ENCODE peak calls at places on chromosomes 11 and 22, in five cellular contexts. One of them, this sample, is unnamed. For H3K9me3, the result is how much of the 10 kb centered on the place peaks cover.

GRCh38 chr11:77548552-77549439 is 41.0 kb upstream of the AQP11 start:
- DNase-seq in IMR-90: no peak
- DNase-seq in ovary: no peak
- DNase-seq in adrenal gland: no peak
- DNase-seq in gastrocnemius medialis: no peak
- DNase-seq in this sample: no peak

GRCh38 chr11:68841718-68842426 is at the start of gene CPT1A:
- DNase-seq in IMR-90: peak
- DNase-seq in ovary: peak
- DNase-seq in adrenal gland: peak
- DNase-seq in gastrocnemius medialis: peak
- DNase-seq in this sample: peak

GRCh38 chr11:72036687-72037086 is 38.0 kb downstream of the IL18BP start:
- DNase-seq in IMR-90: no peak
- DNase-seq in ovary: no peak
- DNase-seq in adrenal gland: no peak
- DNase-seq in gastrocnemius medialis: no peak
- DNase-seq in this sample: no peak

GRCh38 chr11:11016123-11016522 is 158.3 kb upstream of the ZBED5 start:
- DNase-seq in IMR-90: no peak
- DNase-seq in ovary: no peak
- DNase-seq in adrenal gland: no peak
- DNase-seq in gastrocnemius medialis: no peak
- DNase-seq in this sample: no peak

GRCh38 chr11:46332568-46333128 is 14.6 kb upstream of the DGKZ start:
- DNase-seq in IMR-90: no peak
- DNase-seq in ovary: no peak
- DNase-seq in adrenal gland: no peak
- DNase-seq in gastrocnemius medialis: no peak
- DNase-seq in this sample: no peak

GRCh38 chr11:73379189-73379880 is 3.1 kb downstream of the RELT start:
- DNase-seq in IMR-90: no peak
- DNase-seq in ovary: no peak
- DNase-seq in adrenal gland: no peak
- DNase-seq in gastrocnemius medialis: peak
- DNase-seq in this sample: peak

GRCh38 chr11:27241316-27242122 is 121.5 kb downstream of the CCDC34 start:
- DNase-seq in IMR-90: peak
- DNase-seq in ovary: no peak
- DNase-seq in adrenal gland: no peak
- DNase-seq in gastrocnemius medialis: no peak
- DNase-seq in this sample: no peak

GRCh38 chr22:43263645-43264514 is 76.9 kb upstream of the TTLL12 start:
- DNase-seq in IMR-90: peak
- DNase-seq in ovary: peak
- DNase-seq in adrenal gland: peak
- DNase-seq in gastrocnemius medialis: no peak
- DNase-seq in this sample: peak

GRCh38 chr22:41620646-41621098 is at the start of gene DESI1:
- DNase-seq in IMR-90: no peak
- DNase-seq in ovary: no peak
- DNase-seq in adrenal gland: no peak
- DNase-seq in gastrocnemius medialis: peak
- DNase-seq in this sample: peak

DNA sequence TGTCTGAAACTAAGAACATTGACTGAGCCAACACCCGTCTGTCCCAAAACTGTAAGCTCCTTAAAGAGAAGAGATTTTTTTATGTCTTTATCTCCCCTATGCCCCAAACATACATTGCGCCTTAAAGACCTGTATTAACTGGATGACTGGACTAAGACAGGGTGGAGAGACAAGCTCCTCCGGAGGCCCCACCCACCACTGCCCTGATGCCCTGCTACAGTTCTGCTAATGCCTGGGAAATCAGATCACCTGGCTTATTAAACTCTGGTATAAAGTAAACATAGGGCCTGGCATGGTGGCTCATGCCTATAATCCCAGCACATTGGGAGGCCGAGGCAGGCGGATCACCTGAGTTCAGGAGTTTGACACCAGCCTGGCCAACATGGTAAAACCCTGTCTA is 203.7 kb downstream of the TENM4 start:
- DNase-seq in IMR-90: no peak
- DNase-seq in ovary: no peak
- DNase-seq in adrenal gland: no peak
- DNase-seq in gastrocnemius medialis: no peak
- DNase-seq in this sample: no peak
- H3K4me3 ChIP-seq in IMR-90: no peak
- H3K4me3 ChIP-seq in ovary: no peak
- H3K4me3 ChIP-seq in adrenal gland: no peak
- H3K4me3 ChIP-seq in gastrocnemius medialis: no peak
- H3K4me3 ChIP-seq in this sample: no peak

GRCh38 chr22:47215851-47216250 is 453.4 kb downstream of the TBC1D22A start:
- DNase-seq in IMR-90: no peak
- DNase-seq in ovary: no peak
- DNase-seq in adrenal gland: no peak
- DNase-seq in gastrocnemius medialis: no peak
- DNase-seq in this sample: no peak

GRCh38 chr22:47221840-47222615 is 459.6 kb downstream of the TBC1D22A start:
- DNase-seq in IMR-90: no peak
- DNase-seq in ovary: no peak
- DNase-seq in adrenal gland: no peak
- DNase-seq in gastrocnemius medialis: no peak
- DNase-seq in this sample: no peak

GRCh38 chr22:47218671-47219070 is 456.2 kb downstream of the TBC1D22A start:
- DNase-seq in IMR-90: no peak
- DNase-seq in ovary: no peak
- DNase-seq in adrenal gland: no peak
- DNase-seq in gastrocnemius medialis: no peak
- DNase-seq in this sample: peak

GRCh38 chr22:47220752-47221151 is 458.3 kb downstream of the TBC1D22A start:
- DNase-seq in IMR-90: no peak
- DNase-seq in ovary: no peak
- DNase-seq in adrenal gland: no peak
- DNase-seq in gastrocnemius medialis: no peak
- DNase-seq in this sample: no peak

DNA sequence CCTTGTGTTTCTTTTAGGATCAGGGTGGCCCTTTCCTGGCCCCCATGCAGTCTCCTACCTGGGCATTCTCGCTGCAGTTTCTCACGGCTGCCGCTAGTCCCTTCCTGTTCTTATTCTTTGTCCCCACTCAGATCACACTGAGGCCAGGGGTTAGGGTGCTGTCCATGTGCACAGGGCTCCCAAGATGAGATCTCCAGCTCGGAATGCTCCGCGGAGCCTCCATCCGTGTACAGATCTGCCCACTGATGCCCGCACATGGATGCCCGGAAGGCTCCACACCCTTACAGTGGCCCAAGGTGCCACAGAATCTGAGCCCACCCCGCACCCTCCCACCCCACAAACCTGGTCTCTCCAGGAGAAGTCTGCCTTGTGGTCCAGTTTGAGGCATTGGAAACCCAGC is 457.3 kb downstream of the TBC1D22A start:
- DNase-seq in IMR-90: no peak
- DNase-seq in ovary: no peak
- DNase-seq in adrenal gland: no peak
- DNase-seq in gastrocnemius medialis: no peak
- DNase-seq in this sample: peak
- H3K9me3 ChIP-seq in IMR-90: under half
- H3K9me3 ChIP-seq in ovary: under half
- H3K9me3 ChIP-seq in adrenal gland: under half
- H3K9me3 ChIP-seq in gastrocnemius medialis: under half
- H3K9me3 ChIP-seq in this sample: under half

GRCh38 chr11:33018005-33018404 is 2.3 kb downstream of the DEPDC7 start:
- DNase-seq in IMR-90: no peak
- DNase-seq in ovary: no peak
- DNase-seq in adrenal gland: no peak
- DNase-seq in gastrocnemius medialis: no peak
- DNase-seq in this sample: no peak

GRCh38 chr11:33025339-33025722 is 9.7 kb downstream of the DEPDC7 start:
- DNase-seq in IMR-90: no peak
- DNase-seq in ovary: no peak
- DNase-seq in adrenal gland: no peak
- DNase-seq in gastrocnemius medialis: no peak
- DNase-seq in this sample: no peak

GRCh38 chr11:33017478-33017877 is 1.8 kb downstream of the DEPDC7 start:
- DNase-seq in IMR-90: no peak
- DNase-seq in ovary: no peak
- DNase-seq in adrenal gland: no peak
- DNase-seq in gastrocnemius medialis: no peak
- DNase-seq in this sample: no peak

GRCh38 chr11:33018840-33019239 is 3.2 kb downstream of the DEPDC7 start:
- DNase-seq in IMR-90: no peak
- DNase-seq in ovary: no peak
- DNase-seq in adrenal gland: no peak
- DNase-seq in gastrocnemius medialis: no peak
- DNase-seq in this sample: no peak

DNA sequence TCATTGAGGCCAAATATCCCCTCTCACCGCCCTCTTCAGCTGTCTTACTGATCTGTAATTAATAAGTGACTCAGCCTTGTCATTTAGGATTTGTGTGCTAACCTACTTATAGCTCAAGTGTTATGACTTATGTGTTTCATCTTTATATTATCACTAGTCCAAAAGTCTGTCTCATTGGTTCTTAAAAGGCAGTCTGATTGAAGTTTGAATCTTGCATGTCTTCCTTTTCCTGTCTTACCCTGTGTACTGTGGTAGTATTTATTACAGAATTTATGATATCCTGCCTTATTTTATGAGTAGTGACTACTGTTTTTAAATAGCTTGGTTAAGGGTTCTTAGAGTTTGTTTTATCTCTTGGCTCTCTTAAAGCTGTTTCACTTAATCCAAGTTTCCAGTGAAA is 6.3 kb downstream of the DEPDC7 start:
- DNase-seq in IMR-90: no peak
- DNase-seq in ovary: no peak
- DNase-seq in adrenal gland: no peak
- DNase-seq in gastrocnemius medialis: no peak
- DNase-seq in this sample: no peak
- TF ChIP-seq POLR2A in IMR-90: no peak
- TF ChIP-seq POLR2A in ovary: no peak
- TF ChIP-seq POLR2A in adrenal gland: no peak
- TF ChIP-seq POLR2A in gastrocnemius medialis: no peak
- TF ChIP-seq POLR2A in this sample: no peak

DNA sequence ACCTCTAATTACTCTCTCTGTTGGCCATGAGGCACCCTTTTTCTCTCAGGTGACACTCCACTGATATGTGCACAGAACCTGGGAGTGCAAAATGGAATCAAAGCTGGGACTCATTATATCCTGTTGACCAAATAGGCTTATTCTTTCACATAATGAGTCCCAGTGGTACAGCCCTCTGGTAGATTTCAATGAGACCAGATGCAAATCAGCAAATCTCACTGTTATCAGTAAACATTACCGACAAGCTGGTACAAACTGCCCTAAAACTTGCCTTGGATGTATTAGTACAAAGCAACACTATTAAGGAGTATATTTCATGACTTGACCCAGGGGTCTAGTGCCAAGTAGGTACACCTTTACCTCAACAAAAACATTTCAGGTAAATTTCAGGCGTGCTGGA is 128.3 kb downstream of the DDX10 start:
- DNase-seq in IMR-90: no peak
- DNase-seq in ovary: no peak
- DNase-seq in adrenal gland: no peak
- DNase-seq in gastrocnemius medialis: no peak
- DNase-seq in this sample: no peak
- H3K4me3 ChIP-seq in IMR-90: no peak
- H3K4me3 ChIP-seq in ovary: no peak
- H3K4me3 ChIP-seq in adrenal gland: no peak
- H3K4me3 ChIP-seq in gastrocnemius medialis: no peak
- H3K4me3 ChIP-seq in this sample: no peak

GRCh38 chr22:47395481-47395880 is 633.0 kb downstream of the TBC1D22A start:
- DNase-seq in IMR-90: peak
- DNase-seq in ovary: no peak
- DNase-seq in adrenal gland: no peak
- DNase-seq in gastrocnemius medialis: no peak
- DNase-seq in this sample: peak

GRCh38 chr22:47396105-47396504 is 633.7 kb downstream of the TBC1D22A start:
- DNase-seq in IMR-90: no peak
- DNase-seq in ovary: no peak
- DNase-seq in adrenal gland: no peak
- DNase-seq in gastrocnemius medialis: no peak
- DNase-seq in this sample: no peak

GRCh38 chr22:47397673-47398072 is 635.2 kb downstream of the TBC1D22A start:
- DNase-seq in IMR-90: no peak
- DNase-seq in ovary: no peak
- DNase-seq in adrenal gland: no peak
- DNase-seq in gastrocnemius medialis: no peak
- DNase-seq in this sample: no peak

GRCh38 chr22:47394504-47395440 is 632.3 kb downstream of the TBC1D22A start:
- DNase-seq in IMR-90: no peak
- DNase-seq in ovary: no peak
- DNase-seq in adrenal gland: no peak
- DNase-seq in gastrocnemius medialis: no peak
- DNase-seq in this sample: no peak

GRCh38 chr22:47396515-47396914 is 634.1 kb downstream of the TBC1D22A start:
- DNase-seq in IMR-90: no peak
- DNase-seq in ovary: no peak
- DNase-seq in adrenal gland: no peak
- DNase-seq in gastrocnemius medialis: no peak
- DNase-seq in this sample: no peak
- H3K9me3 ChIP-seq in IMR-90: under half
- H3K9me3 ChIP-seq in ovary: under half
- H3K9me3 ChIP-seq in adrenal gland: under half
- H3K9me3 ChIP-seq in gastrocnemius medialis: under half
- H3K9me3 ChIP-seq in this sample: under half

DNA sequence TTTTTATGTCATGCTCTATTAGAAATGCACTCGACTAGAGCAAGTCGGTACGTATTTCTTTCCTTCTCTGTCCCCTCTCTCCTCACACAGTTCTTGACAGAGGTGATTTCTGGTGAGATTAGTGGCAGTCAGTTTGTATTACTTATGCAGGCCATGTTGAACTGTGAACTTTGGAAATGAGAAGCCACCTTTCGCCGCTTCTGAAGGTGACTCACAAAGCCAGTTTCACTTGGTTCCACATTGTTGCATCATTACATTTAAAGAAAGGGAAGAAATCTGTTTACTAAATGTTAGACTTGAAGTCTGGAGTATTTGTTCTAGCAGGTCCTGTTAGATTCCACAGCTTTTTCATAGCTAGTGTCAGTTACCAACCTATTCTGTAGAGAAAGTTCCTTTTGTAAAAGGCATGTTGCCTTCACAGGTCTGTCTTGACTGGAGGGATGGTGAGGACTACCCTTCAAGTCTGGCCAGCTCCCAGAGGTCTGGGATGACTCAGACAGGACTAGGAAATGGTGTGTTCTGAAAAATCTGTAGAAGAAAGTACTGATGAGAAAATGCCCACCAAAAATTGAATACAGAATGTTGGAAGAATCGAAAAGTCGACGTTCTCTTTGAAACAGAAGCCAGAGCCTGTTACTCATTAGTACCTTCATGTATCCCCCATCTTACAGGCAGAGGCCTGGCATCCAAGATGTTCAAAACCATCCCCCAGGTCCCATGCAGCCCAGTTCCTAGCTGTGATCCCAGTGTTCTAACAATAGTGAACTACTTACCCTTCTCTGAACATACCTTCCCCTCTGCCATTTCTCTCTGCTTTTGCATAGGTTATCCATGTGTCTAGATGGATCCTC is 181.4 kb downstream of the DBX1 start:
- DNase-seq in IMR-90: peak
- DNase-seq in ovary: peak
- DNase-seq in adrenal gland: no peak
- DNase-seq in gastrocnemius medialis: no peak
- DNase-seq in this sample: peak
- TF ChIP-seq POLR2A in IMR-90: no peak
- TF ChIP-seq POLR2A in ovary: no peak
- TF ChIP-seq POLR2A in adrenal gland: no peak
- TF ChIP-seq POLR2A in gastrocnemius medialis: no peak
- TF ChIP-seq POLR2A in this sample: no peak